ENCODE peak calls at places on chromosomes 16 and 17, in four cellular contexts. L is K562, G is GM12878, Z is HepG2. S is an unnamed sample.

GRCh38 chr16:80198265-80198994 is 342.4 kb upstream of the DYNLRB2 start:
- DNase-seq in Z (peak), G (no peak), L (no peak), S (no peak)

GRCh38 chr17:68437979-68438877 is 19.1 kb downstream of the WIPI1 start:
- DNase-seq in G (no peak), L (peak), Z (peak), S (no peak)

GRCh38 chr16:50185005-50185505 is 31.9 kb downstream of the TENT4B start:
- DNase-seq in G (no peak), L (no peak), Z (peak), S (no peak)

GRCh38 chr17:246226-246625 is 64.8 kb upstream of the DOC2B start:
- DNase-seq in L (no peak), G (no peak), Z (no peak), S (no peak)

GRCh38 chr16:89534147-89534788 is 26.1 kb downstream of the SPG7 start:
- DNase-seq in L (no peak), Z (no peak), G (no peak), S (no peak)

GRCh38 chr16:85463228-85463611 is 149.9 kb upstream of the GSE1 start:
- DNase-seq in G (no peak), Z (no peak), L (peak), S (no peak)

GRCh38 chr16:80125677-80126076 is 415.1 kb upstream of the DYNLRB2 start:
- DNase-seq in L (no peak), G (no peak), Z (no peak), S (no peak)

GRCh38 chr16:11024333-11025053 is 80.1 kb downstream of the CLEC16A start:
- DNase-seq in G (no peak), L (no peak), Z (peak), S (no peak)

GRCh38 chr17:10631048-10631700 is 25.9 kb downstream of the MYH3 start:
- DNase-seq in L (peak), Z (no peak), G (no peak), S (peak)

GRCh38 chr17:46943511-46944393 is 20.8 kb downstream of the GOSR2 start:
- DNase-seq in Z (peak), L (peak), G (no peak), S (no peak)

GRCh38 chr17:6070895-6071511 is 824 bp downstream of the WSCD1 start:
- DNase-seq in Z (no peak), L (no peak), G (no peak), S (peak)

GRCh38 chr16:11329080-11329491 is 16.2 kb upstream of the RMI2 start:
- DNase-seq in L (no peak), G (peak), Z (no peak), S (no peak)

GRCh38 chr17:66964083-66964771 is at the start of gene CACNG4:
- DNase-seq in G (no peak), Z (no peak), L (no peak), S (peak)

GRCh38 chr17:28828294-28829040 is 14.1 kb downstream of the FAM222B start:
- DNase-seq in G (no peak), Z (no peak), L (no peak), S (no peak)

GRCh38 chr17:7932483-7932891 is 481 bp downstream of the CNTROB start:
- DNase-seq in L (peak), Z (peak), G (no peak), S (peak)

GRCh38 chr17:913207-913606 is 66.4 kb downstream of the NXN start:
- DNase-seq in Z (no peak), G (no peak), L (no peak), S (no peak)

GRCh38 chr17:46194393-46195216 is 1.4 kb upstream of the KANSL1 start:
- DNase-seq in Z (no peak), G (peak), L (peak), S (peak)

GRCh38 chr17:48997103-48997826 is at the start of gene IGF2BP1:
- DNase-seq in Z (peak), L (no peak), G (no peak), S (peak)

GRCh38 chr17:63178530-63178929 is 212.5 kb downstream of the TANC2 start:
- DNase-seq in L (no peak), G (no peak), Z (no peak), S (no peak)

GRCh38 chr17:33603794-33604193 is 310.7 kb upstream of the ASIC2 start:
- DNase-seq in L (peak), G (no peak), Z (no peak), S (no peak)

GRCh38 chr16:81837312-81837748 is 58.2 kb downstream of the PLCG2 start:
- DNase-seq in Z (no peak), G (no peak), L (no peak), S (no peak)

GRCh38 chr17:17032131-17032692 is 10.0 kb upstream of the MPRIP start:
- DNase-seq in G (no peak), Z (peak), L (peak), S (no peak)

GRCh38 chr17:50766222-50767023 is 895 bp downstream of the ANKRD40CL start:
- DNase-seq in Z (peak), L (no peak), G (no peak), S (no peak)

GRCh38 chr17:50072130-50072529 is 16.2 kb downstream of the ITGA3 start:
- DNase-seq in L (no peak), Z (no peak), G (no peak), S (no peak)

GRCh38 chr17:1658100-1658499 is 8.4 kb upstream of the RILP start:
- DNase-seq in G (no peak), L (no peak), Z (no peak), S (no peak)

GRCh38 chr17:65374966-65375365 is 186.5 kb downstream of the AXIN2 start:
- DNase-seq in L (no peak), Z (no peak), G (no peak), S (no peak)

GRCh38 chr16:370443-370842 is at the start of gene MRPL28:
- DNase-seq in Z (peak), G (peak), L (peak), S (peak)

GRCh38 chr17:74861554-74862107 is 1.9 kb upstream of the GRIN2C start:
- DNase-seq in Z (no peak), G (no peak), L (no peak), S (no peak)

GRCh38 chr16:87326151-87326571 is 9.0 kb upstream of the C16orf95 start:
- DNase-seq in G (no peak), Z (no peak), L (no peak), S (no peak)

GRCh38 chr17:40316571-40317344 is 7.8 kb downstream of the RARA start:
- DNase-seq in G (no peak), Z (peak), L (no peak), S (peak)

GRCh38 chr16:15553313-15554088 is 89.5 kb downstream of the MARF1 start:
- DNase-seq in Z (no peak), L (no peak), G (no peak), S (no peak)

GRCh38 chr17:63848834-63849689 is 6.6 kb upstream of the SMARCD2 start:
- DNase-seq in G (peak), Z (peak), L (peak), S (peak)

GRCh38 chr17:29151567-29151966 is 28.6 kb downstream of the MYO18A start:
- DNase-seq in L (peak), G (no peak), Z (peak), S (no peak)

GRCh38 chr17:56594528-56595418 is 1.3 kb downstream of the NOG start:
- DNase-seq in L (no peak), Z (no peak), G (no peak), S (peak)

GRCh38 chr17:40696651-40697072 is 6.9 kb downstream of the KRT24 start:
- DNase-seq in G (no peak), Z (no peak), L (no peak), S (no peak)

GRCh38 chr17:9676742-9677387 is 31.5 kb downstream of the USP43 start:
- DNase-seq in Z (peak), L (no peak), G (peak), S (no peak)

GRCh38 chr17:65156185-65156834 is 19.1 kb downstream of the RGS9 start:
- DNase-seq in L (no peak), G (no peak), Z (no peak), S (no peak)

GRCh38 chr17:34706029-34706428 is 126.6 kb downstream of the TMEM132E start:
- DNase-seq in L (peak), Z (no peak), G (no peak), S (peak)

GRCh38 chr16:9159839-9160550 is 68.6 kb downstream of the HAPSTR1 start:
- DNase-seq in L (peak), Z (peak), G (peak), S (peak)

GRCh38 chr16:79047337-79047736 is 553.2 kb downstream of the MAF start:
- DNase-seq in L (peak), G (no peak), Z (peak), S (peak)

GRCh38 chr17:82030470-82031302 is 792 bp upstream of the RAC3 start:
- DNase-seq in Z (no peak), G (no peak), L (peak), S (peak)

GRCh38 chr17:82029391-82029790 is 2.1 kb upstream of the RAC3 start:
- DNase-seq in L (no peak), Z (no peak), G (no peak), S (no peak)

GRCh38 chr17:82029990-82030469 is 1.4 kb upstream of the RAC3 start:
- DNase-seq in G (no peak), L (no peak), Z (no peak), S (no peak)

GRCh38 chr17:82031885-82032627 is 578 bp downstream of the RAC3 start:
- DNase-seq in L (peak), Z (no peak), G (no peak), S (peak)

DNA sequence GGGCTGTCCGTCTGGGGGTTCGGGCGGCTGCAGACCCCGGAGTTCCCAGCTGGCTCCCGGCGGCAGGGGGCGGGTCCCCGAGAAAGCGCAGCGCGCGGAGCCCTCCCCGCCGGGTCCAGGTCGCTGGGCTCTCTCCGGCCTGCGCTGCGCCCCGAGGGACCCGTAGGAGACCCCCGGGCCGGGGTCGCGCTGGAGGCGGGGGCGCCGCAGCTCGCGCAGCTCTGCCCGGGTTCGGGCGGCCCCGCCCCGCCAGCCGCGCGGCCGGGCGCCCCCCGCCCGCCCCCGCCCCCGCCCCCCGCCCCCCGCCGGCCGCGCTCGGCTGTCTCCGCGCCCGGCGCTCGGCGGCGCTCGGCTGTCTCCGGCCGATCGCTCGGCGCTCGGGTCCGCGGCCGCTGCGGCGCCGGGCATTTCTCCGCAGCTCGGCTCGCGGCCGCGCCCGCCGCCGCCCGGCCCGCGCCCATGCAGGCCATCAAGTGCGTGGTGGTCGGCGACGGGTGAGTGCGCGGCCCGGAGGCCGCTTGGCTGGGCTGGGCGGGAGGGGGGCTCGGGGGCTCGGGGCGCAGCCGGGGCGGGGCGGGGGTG is at the start of gene RAC3:
- DNase-seq in Z (no peak), L (peak), G (no peak), S (peak)
- TF ChIP-seq FOXK2 in Z (no peak), L (no peak), G (no peak), S (no peak)

GRCh38 chr16:47713225-47713595 is 252.1 kb downstream of the PHKB start:
- DNase-seq in L (peak), Z (peak), G (no peak), S (no peak)
- TF ChIP-seq BHLHE40 in L (no peak), Z (no peak), G (no peak), S (no peak)

GRCh38 chr17:44132275-44132821 is 8.9 kb upstream of the HDAC5 start:
- DNase-seq in G (no peak), Z (no peak), L (peak), S (no peak)

GRCh38 chr17:44133918-44134476 is 7.7 kb upstream of the HROB start:
- DNase-seq in L (no peak), Z (no peak), G (no peak), S (no peak)

GRCh38 chr17:44134752-44135568 is 6.8 kb upstream of the HROB start:
- DNase-seq in G (no peak), L (no peak), Z (no peak), S (no peak)

DNA sequence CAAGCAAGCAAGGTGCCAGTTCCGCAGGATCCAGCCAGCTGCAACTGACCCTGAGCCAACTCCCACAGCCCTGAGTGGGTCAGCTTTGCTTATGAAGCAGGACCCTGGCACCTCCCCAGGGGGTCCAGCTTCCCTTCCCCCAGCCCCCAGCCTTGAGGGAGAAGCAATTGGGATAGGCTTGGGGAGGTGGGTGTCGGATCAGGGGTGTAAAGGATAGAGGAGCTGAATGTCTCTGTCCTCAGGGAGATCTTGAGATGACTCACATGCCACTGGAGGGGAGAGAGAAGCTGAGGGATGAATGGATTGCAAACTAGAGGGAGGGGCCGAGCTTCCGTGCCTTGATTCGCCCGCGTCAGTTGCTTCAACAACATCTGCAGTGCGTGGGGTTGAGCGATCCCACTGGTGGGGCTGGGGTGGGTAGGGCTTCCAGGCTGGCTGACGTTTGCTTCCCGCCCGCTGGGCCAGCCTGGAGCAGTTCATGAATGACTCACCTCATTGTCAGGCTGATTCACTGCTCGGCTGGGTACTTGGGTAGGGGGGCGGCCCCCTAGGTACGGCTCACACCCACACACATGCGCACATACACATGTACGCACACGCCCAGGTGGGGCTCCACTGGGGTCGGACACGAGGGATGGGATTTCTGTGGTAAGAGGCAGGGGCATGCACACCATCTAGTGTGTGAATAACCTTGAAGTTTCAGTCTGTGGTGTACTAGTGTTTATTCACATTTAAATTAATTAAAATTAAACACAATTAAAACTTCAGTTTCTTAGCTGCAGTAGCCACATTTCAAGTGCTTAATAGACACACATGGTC is 3.6 kb upstream of the HROB start:
- DNase-seq in Z (peak), G (no peak), L (peak), S (peak)
- TF ChIP-seq FOXK2 in Z (no peak), G (no peak), L (peak), S (no peak)

GRCh38 chr17:70642059-70642458 is 472.7 kb downstream of the KCNJ2 start:
- DNase-seq in L (no peak), Z (no peak), G (no peak), S (peak)

GRCh38 chr17:70636517-70637133 is 467.3 kb downstream of the KCNJ2 start:
- DNase-seq in L (peak), G (no peak), Z (peak), S (peak)
- TF ChIP-seq BHLHE40 in L (no peak), G (no peak), Z (no peak), S (no peak)

GRCh38 chr17:42087736-42088705 is 10.3 kb downstream of the ZNF385C start:
- DNase-seq in G (no peak), Z (peak), L (no peak), S (no peak)

GRCh38 chr17:42090964-42091790 is 7.1 kb downstream of the ZNF385C start:
- DNase-seq in G (no peak), Z (no peak), L (no peak), S (no peak)

GRCh38 chr17:42094375-42095069 is 3.8 kb downstream of the ZNF385C start:
- DNase-seq in G (no peak), Z (no peak), L (no peak), S (no peak)

GRCh38 chr17:42087042-42087701 is 11.1 kb downstream of the ZNF385C start:
- DNase-seq in G (no peak), Z (peak), L (peak), S (no peak)

DNA sequence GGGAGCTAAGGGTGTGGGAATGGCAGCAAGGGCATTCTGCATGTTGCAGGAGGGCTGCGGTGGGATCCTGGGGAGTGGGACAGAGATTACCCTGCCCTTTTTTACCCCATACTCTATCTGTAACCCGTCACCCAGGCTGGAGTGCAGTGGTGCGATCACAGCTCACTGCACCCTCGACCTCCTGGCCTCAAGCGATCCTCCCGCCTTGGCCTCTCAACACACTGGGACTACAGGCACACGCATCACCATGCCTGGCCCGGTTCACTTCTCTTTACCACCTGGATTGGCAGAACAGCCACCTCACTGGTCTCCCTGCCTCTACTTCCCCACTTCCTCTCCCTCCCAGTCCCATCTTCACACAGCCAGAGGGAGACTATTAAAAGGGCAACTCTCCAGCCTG is 9.5 kb downstream of the ZNF385C start:
- DNase-seq in Z (no peak), L (no peak), G (no peak), S (no peak)
- TF ChIP-seq FOXK2 in Z (no peak), L (no peak), G (no peak), S (no peak)

GRCh38 chr17:82794781-82795505 is 43.1 kb downstream of the TBCD start:
- DNase-seq in Z (no peak), G (no peak), L (no peak), S (no peak)
- TF ChIP-seq BHLHE40 in Z (no peak), G (no peak), L (no peak), S (no peak)

DNA sequence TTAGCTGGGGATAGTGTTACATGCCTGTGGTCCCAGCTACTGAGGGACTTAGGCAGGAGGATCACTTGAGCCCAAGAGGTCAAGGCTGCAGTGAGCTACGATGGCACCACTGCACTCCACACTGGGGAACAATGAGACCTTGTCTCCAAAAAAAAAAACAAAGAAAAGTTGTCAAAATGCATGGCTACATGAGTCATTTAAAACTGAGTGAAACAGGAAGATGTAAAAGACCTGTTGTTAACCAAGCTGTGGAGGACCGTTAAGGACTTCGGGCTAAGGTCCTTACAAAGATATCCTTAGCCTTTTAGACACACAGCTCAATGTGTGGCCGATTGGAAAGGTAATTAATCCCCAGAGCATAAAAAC is 25.1 kb downstream of the ZP2 start:
- DNase-seq in G (no peak), Z (peak), L (no peak), S (no peak)
- TF ChIP-seq FOXK2 in G (no peak), Z (peak), L (no peak), S (no peak)

DNA sequence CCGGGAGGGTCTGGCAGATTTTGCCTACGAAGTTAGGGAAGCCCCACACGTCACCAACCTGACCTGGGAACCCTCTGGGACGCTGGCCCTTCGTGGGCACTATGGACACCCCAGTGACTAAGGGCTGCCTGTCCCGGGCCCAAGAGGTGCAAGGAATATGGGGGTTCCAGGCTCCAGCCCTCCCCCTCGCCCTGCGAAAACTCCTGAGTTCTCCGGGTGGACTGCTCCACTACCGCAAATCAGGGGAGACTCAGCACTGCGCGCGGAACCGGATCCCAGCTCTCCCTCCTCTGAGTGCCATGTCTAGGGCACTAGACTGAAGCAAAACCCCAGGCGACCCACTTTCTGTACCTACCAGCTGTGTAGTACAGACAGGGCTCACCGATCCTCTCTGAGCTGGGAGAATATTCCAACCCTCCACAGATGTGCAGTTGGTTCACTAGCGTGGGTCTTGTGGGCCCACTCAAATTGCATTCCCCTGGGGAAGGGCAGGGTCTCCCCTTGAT is at the start of gene ARL5C:
- DNase-seq in L (no peak), Z (no peak), G (no peak), S (no peak)
- TF ChIP-seq BHLHE40 in L (no peak), Z (no peak), G (no peak), S (no peak)

S was measured in HEK293T.